ENCODE peak calls at places on chromosomes 16 and 17, in eight cellular contexts. V is PC-3, W is progenitor cell of endocrine pancreas, P is body of pancreas, X is heart left ventricle, D is thoracic aorta, H is pancreas, B is MCF 10A. U is an unnamed sample.

GRCh38 chr17:79483122-79483521 is 127.7 kb downstream of the RBFOX3 start:
- DNase-seq in V (no peak), W (no peak), P (no peak), X (no peak), D (no peak), H (no peak), B (no peak), U (no peak)

GRCh38 chr16:11257131-11257938 is 1.3 kb upstream of the SOCS1 start:
- DNase-seq in V (peak), W (peak), P (peak), X (peak), D (no peak), H (peak), B (peak), U (peak)

GRCh38 chr17:34241062-34241461 is 14.0 kb upstream of the CCL2 start:
- DNase-seq in V (no peak), W (no peak), P (peak), X (peak), D (no peak), H (peak), B (no peak), U (no peak)

GRCh38 chr16:21656795-21657768 is 4.7 kb upstream of the IGSF6 start:
- DNase-seq in V (peak), W (no peak), P (peak), X (no peak), D (no peak), H (no peak), B (peak), U (peak)

GRCh38 chr17:2025220-2025621 is at the start of gene RTN4RL1:
- DNase-seq in V (peak), W (peak), P (peak), X (peak), D (no peak), H (no peak), B (peak), U (peak)

GRCh38 chr17:1647802-1648581 is 1.7 kb downstream of the RILP start:
- DNase-seq in V (peak), W (no peak), P (peak), X (peak), D (no peak), H (peak), B (no peak), U (peak)

GRCh38 chr16:1830213-1830612 is 3.2 kb downstream of the FAHD1 start:
- DNase-seq in V (no peak), W (no peak), P (peak), X (no peak), D (no peak), H (no peak), B (no peak), U (no peak)

GRCh38 chr16:68446941-68447675 is 1.2 kb downstream of the SMPD3 start:
- DNase-seq in V (no peak), W (no peak), P (no peak), X (no peak), D (no peak), H (peak), B (no peak), U (peak)

GRCh38 chr16:27364493-27365141 is 37.4 kb upstream of the IL21R start:
- DNase-seq in V (peak), W (no peak), P (peak), X (no peak), D (no peak), H (no peak), B (peak), U (no peak)

GRCh38 chr17:51434434-51435170 is 174.3 kb downstream of the UTP18 start:
- DNase-seq in V (peak), W (no peak), P (no peak), X (no peak), D (no peak), H (no peak), B (peak), U (no peak)

GRCh38 chr16:90047714-90048346 is 28.6 kb upstream of the DBNDD1 start:
- DNase-seq in V (no peak), W (no peak), P (no peak), X (no peak), D (no peak), H (no peak), B (no peak), U (no peak)

GRCh38 chr17:81291662-81292061 is 3.4 kb downstream of the SLC38A10 start:
- DNase-seq in V (peak), W (peak), P (peak), X (peak), D (no peak), H (peak), B (peak), U (peak)

GRCh38 chr17:34721326-34721725 is 141.9 kb downstream of the TMEM132E start:
- DNase-seq in V (peak), W (no peak), P (peak), X (no peak), D (no peak), H (no peak), B (peak), U (no peak)

GRCh38 chr16:3145660-3146059 is 10.8 kb downstream of the ZNF213 start:
- DNase-seq in V (no peak), W (no peak), P (no peak), X (no peak), D (no peak), H (peak), B (no peak), U (no peak)

GRCh38 chr17:32211671-32212070 is 54.0 kb upstream of the RHBDL3 start:
- DNase-seq in V (no peak), W (no peak), P (no peak), X (no peak), D (no peak), H (no peak), B (no peak), U (no peak)

GRCh38 chr16:3873482-3874173 is 6.9 kb downstream of the CREBBP start:
- DNase-seq in V (no peak), W (no peak), P (no peak), X (no peak), D (no peak), H (no peak), B (no peak), U (peak)

GRCh38 chr17:47694818-47695663 is 1.1 kb downstream of the TBKBP1 start:
- DNase-seq in V (peak), W (no peak), P (peak), X (peak), D (peak), H (no peak), B (no peak), U (no peak)

GRCh38 chr16:84065536-84066132 is 23.0 kb upstream of the SLC38A8 start:
- DNase-seq in V (peak), W (peak), P (peak), X (no peak), D (no peak), H (no peak), B (peak), U (peak)

GRCh38 chr16:27242868-27243590 is 25.5 kb downstream of the NSMCE1 start:
- DNase-seq in V (peak), W (no peak), P (no peak), X (peak), D (peak), H (no peak), B (no peak), U (no peak)

GRCh38 chr16:29806641-29807425 is 504 bp downstream of the MAZ start:
- DNase-seq in V (peak), W (no peak), P (peak), X (peak), D (no peak), H (peak), B (peak), U (peak)

GRCh38 chr16:84354306-84354705 is 14.0 kb upstream of the ATP2C2 start:
- DNase-seq in V (no peak), W (no peak), P (no peak), X (no peak), D (no peak), H (no peak), B (peak), U (no peak)

GRCh38 chr17:78571329-78571728 is 5.9 kb downstream of the DNAH17 start:
- DNase-seq in V (no peak), W (no peak), P (no peak), X (no peak), D (no peak), H (no peak), B (no peak), U (no peak)

GRCh38 chr16:715448-716249 is 731 bp downstream of the METRN start:
- DNase-seq in V (no peak), W (no peak), P (no peak), X (no peak), D (no peak), H (no peak), B (no peak), U (peak)

GRCh38 chr17:21061971-21062526 is 19.2 kb upstream of the USP22 start:
- DNase-seq in V (no peak), W (no peak), P (no peak), X (no peak), D (no peak), H (no peak), B (no peak), U (no peak)

GRCh38 chr17:34634551-34635160 is 55.3 kb downstream of the TMEM132E start:
- DNase-seq in V (no peak), W (no peak), P (no peak), X (no peak), D (no peak), H (peak), B (no peak), U (no peak)

GRCh38 chr17:39921323-39921722 is 2.9 kb upstream of the GSDMB start:
- DNase-seq in V (no peak), W (no peak), P (no peak), X (no peak), D (no peak), H (no peak), B (no peak), U (no peak)

GRCh38 chr16:85273293-85273692 is 161.0 kb upstream of the CIBAR2 start:
- DNase-seq in V (no peak), W (no peak), P (no peak), X (no peak), D (no peak), H (no peak), B (no peak), U (no peak)

GRCh38 chr17:75019710-75020109 is 7.2 kb downstream of the MRPL58 start:
- DNase-seq in V (no peak), W (no peak), P (no peak), X (no peak), D (no peak), H (no peak), B (no peak), U (no peak)

GRCh38 chr17:55312852-55313251 is 48.1 kb downstream of the HLF start:
- DNase-seq in V (no peak), W (no peak), P (no peak), X (no peak), D (no peak), H (no peak), B (no peak), U (no peak)

GRCh38 chr17:4366312-4367063 is at the start of gene UBE2G1:
- DNase-seq in V (peak), W (peak), P (peak), X (peak), D (peak), H (peak), B (peak), U (peak)
- TF ChIP-seq CTCF in V (peak), W (peak), P (no peak), X (peak), D (no peak), H (no peak), B (peak), U (peak)

GRCh38 chr17:17751996-17752821 is 71.0 kb downstream of the RAI1 start:
- DNase-seq in V (peak), W (peak), P (peak), X (peak), D (peak), H (peak), B (peak), U (peak)
- TF ChIP-seq CTCF in V (peak), W (peak), P (peak), X (peak), D (peak), H (no peak), B (no peak), U (no peak)

GRCh38 chr16:50522324-50522723 is 25.9 kb upstream of the NKD1 start:
- DNase-seq in V (no peak), W (no peak), P (no peak), X (no peak), D (no peak), H (no peak), B (no peak), U (no peak)

GRCh38 chr16:50520451-50521245 is 27.5 kb upstream of the NKD1 start:
- DNase-seq in V (no peak), W (no peak), P (no peak), X (no peak), D (no peak), H (no peak), B (no peak), U (no peak)

GRCh38 chr16:50519602-50520001 is 28.6 kb upstream of the NKD1 start:
- DNase-seq in V (no peak), W (no peak), P (no peak), X (no peak), D (no peak), H (no peak), B (no peak), U (no peak)

GRCh38 chr16:50523710-50524109 is 24.5 kb upstream of the NKD1 start:
- DNase-seq in V (no peak), W (no peak), P (no peak), X (no peak), D (no peak), H (no peak), B (no peak), U (no peak)

GRCh38 chr16:50521246-50521900 is 26.8 kb upstream of the NKD1 start:
- DNase-seq in V (no peak), W (no peak), P (no peak), X (no peak), D (no peak), H (no peak), B (no peak), U (no peak)
- TF ChIP-seq CTCF in V (no peak), W (no peak), P (no peak), X (no peak), D (no peak), H (no peak), B (no peak), U (no peak)

DNA sequence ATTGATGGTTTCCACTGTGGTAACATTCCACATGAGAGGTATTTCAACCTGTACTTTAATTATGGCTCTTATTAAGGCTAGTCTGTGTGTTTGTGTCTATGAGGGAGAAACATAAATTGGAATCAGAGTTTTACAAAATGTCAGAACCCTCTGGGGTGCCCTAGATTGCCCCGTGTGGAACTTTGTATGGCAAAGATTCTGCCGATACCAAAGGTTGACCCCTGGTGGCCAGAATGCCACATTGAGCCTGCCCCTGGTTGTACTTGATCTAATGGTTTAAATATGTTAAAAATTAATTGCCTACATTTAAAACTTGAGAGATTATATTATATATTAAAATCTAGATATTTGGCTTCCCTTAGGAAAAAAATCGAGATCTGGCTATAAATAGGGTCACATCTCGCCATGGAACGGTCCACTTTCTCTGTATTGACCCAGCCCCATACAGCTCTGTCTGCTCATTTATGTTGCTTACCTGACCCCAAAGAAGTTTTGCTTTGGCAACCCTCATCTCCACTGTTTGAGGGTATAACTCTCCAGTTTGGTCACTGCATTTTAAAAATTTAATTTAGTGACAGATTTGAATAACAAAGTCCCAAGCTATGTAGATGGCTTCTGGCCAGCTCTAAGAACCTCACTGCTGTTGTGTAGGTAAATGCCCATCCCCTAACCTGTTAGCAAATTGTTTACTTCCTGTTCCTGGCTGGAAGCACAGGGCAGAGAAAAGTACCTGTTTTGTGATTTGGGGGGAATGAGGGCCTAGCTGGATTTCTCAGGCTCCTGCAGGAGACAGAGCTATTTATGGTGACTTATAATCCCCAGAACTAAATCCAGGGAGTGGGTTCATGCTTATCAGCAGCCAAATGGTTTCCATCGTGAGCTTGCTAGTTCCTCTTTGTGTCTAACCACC is 95.0 kb downstream of the PLCG2 start:
- DNase-seq in V (peak), W (peak), P (peak), X (peak), D (no peak), H (no peak), B (peak), U (peak)
- TF ChIP-seq CTCF in V (peak), W (peak), P (peak), X (peak), D (peak), H (peak), B (peak), U (peak)

GRCh38 chr17:18191967-18192366 is 8.3 kb downstream of the ALKBH5 start:
- DNase-seq in V (no peak), W (no peak), P (no peak), X (no peak), D (no peak), H (no peak), B (no peak), U (peak)
- TF ChIP-seq CTCF in V (peak), W (peak), P (no peak), X (no peak), D (no peak), H (no peak), B (peak), U (peak)

DNA sequence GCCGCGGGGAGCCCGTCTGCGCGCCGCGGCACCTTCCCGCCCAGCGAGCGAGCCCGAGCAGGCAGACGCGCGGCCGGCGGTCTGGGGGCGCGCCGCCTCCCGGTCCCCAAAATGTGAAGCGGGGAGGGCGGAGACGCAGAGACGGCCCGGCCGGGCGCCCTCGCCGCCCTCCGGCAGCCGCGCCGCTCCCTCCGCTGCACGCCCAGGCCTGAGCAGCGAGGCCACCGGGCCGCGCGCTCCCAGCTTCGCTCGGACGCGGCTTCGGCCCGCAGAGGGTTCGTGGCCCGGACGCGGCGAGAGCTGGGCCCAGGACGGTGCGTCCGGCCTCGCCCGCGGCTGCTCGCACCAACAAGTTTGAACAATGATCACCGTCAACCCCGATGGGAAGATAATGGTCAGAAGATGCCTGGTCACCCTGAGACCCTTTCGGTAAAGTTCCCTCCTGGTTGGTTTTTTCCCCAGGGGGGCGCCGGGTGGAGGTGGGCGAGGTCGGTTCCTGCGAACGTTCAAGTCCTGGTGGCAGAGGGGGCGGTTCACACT is 535 bp downstream of the MGAT5B start:
- DNase-seq in V (peak), W (peak), P (no peak), X (no peak), D (no peak), H (no peak), B (no peak), U (no peak)
- TF ChIP-seq CTCF in V (no peak), W (no peak), P (no peak), X (no peak), D (no peak), H (no peak), B (no peak), U (no peak)

DNA sequence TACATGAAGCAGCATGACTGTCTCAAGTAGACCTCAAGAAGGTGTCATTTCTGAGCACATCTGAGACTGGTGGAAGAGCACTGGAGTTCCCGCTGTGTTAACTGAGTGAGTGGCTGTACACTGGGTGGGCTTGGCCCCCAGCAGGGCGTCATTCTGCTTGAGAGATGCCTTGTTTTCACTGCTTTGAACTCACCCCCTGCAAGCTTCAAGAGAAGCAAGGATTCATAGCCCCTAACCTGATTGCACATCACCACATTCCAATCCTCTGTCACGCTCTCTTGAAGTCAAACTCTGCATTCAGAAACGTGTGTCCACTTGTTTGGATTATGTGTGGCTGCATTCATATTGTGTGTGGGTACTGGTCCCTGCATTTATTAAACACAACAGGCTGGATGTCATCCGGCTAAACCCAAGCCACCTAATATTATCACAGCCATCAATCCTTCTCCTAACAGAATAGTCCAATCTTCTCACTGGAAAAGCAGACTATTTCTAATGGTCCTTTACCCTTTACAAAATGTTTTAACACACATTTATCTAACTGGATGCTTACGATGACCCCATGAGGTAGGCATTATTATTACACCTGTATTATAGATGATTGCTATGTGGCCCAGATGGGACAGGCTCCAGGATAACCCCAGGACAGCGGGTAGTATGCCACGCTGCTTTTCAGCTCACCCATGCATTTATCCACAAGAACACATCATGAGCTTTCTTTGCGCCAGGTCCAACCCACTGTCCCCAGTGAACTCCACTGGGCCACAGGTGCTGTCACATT is 76.3 kb downstream of the USP31 start:
- DNase-seq in V (peak), W (no peak), P (no peak), X (no peak), D (no peak), H (no peak), B (peak), U (no peak)
- TF ChIP-seq CTCF in V (peak), W (no peak), P (no peak), X (no peak), D (no peak), H (no peak), B (no peak), U (peak)

GRCh38 chr16:81610936-81611335 is 166.3 kb downstream of the CMIP start:
- DNase-seq in V (no peak), W (no peak), P (no peak), X (no peak), D (no peak), H (no peak), B (no peak), U (no peak)
- TF ChIP-seq CTCF in V (no peak), W (no peak), P (no peak), X (no peak), D (no peak), H (no peak), B (no peak), U (no peak)

GRCh38 chr16:24318670-24319069 is 62.5 kb downstream of the CACNG3 start:
- DNase-seq in V (no peak), W (no peak), P (no peak), X (no peak), D (no peak), H (no peak), B (no peak), U (no peak)
- TF ChIP-seq CTCF in V (no peak), W (no peak), P (no peak), X (no peak), D (no peak), H (no peak), B (no peak), U (no peak)